ENCODE peak calls at places on chromosomes 6 and 20, in four cellular contexts. D is HEK293T, G is GM12878, K is K562. Y is an unnamed sample.
A peak's percentile ranks its signal among the peaks of the same experiment; 100 is the strongest.

GRCh38 chr20:62350098-62350628 is 16.9 kb downstream of the LAMA5 start:
- DNase-seq in G (no peak), D (no peak), K (no peak), Y (no peak)

GRCh38 chr6:170473226-170473789 is 79.8 kb downstream of the PSMB1 start:
- DNase-seq in G (no peak), K (no peak), D (no peak), Y (no peak)

GRCh38 chr20:47204008-47204745 is 152.3 kb downstream of the ZMYND8 start:
- DNase-seq in G (no peak), D (no peak), K (no peak), Y (no peak)

GRCh38 chr6:154555075-154555677 is 44.7 kb upstream of the CNKSR3 start:
- DNase-seq in G (no peak), K (no peak), D (peak; percentile 49), Y (no peak)

GRCh38 chr6:5673016-5673415 is 333.7 kb downstream of the NRN1 start:
- DNase-seq in K (no peak), D (no peak), G (no peak), Y (no peak)

GRCh38 chr6:159311618-159312017 is 142.4 kb downstream of the FNDC1 start:
- DNase-seq in G (no peak), D (no peak), K (no peak), Y (no peak)

GRCh38 chr20:45153756-45154155 is 20.9 kb upstream of the PI3 start:
- DNase-seq in K (no peak), G (peak; percentile 15), D (no peak), Y (no peak)

GRCh38 chr20:57451356-57451755 is 60.2 kb downstream of the RBM38 start:
- DNase-seq in G (no peak), D (no peak), K (no peak), Y (no peak)

GRCh38 chr6:89321571-89321970 is 6.5 kb upstream of the GABRR2 start:
- DNase-seq in D (no peak), G (peak; percentile 28), K (peak; percentile 44), Y (peak; percentile 12)

GRCh38 chr20:18781509-18781908 is 32.1 kb upstream of the SCP2D1 start:
- DNase-seq in G (no peak), D (no peak), K (no peak), Y (no peak)

GRCh38 chr20:50528804-50529351 is 18.7 kb downstream of the PTPN1 start:
- DNase-seq in K (no peak), D (no peak), G (no peak), Y (no peak)

GRCh38 chr6:43923376-43924221 is 153.6 kb downstream of the VEGFA start:
- DNase-seq in K (no peak), D (no peak), G (no peak), Y (no peak)

GRCh38 chr20:4158466-4159050 is 143.2 kb upstream of the RNF24 start:
- DNase-seq in D (no peak), G (no peak), K (no peak), Y (no peak)

GRCh38 chr6:24902782-24903181 is 33.0 kb downstream of the RIPOR2 start:
- DNase-seq in K (no peak), D (no peak), G (no peak), Y (no peak)

GRCh38 chr6:89559487-89559886 is 79.1 kb downstream of the LYRM2 start:
- DNase-seq in K (peak; percentile 18), D (no peak), G (no peak), Y (no peak)

GRCh38 chr6:37202788-37203491 is 33.0 kb downstream of the PIM1 start:
- DNase-seq in D (no peak), K (peak; percentile 8), G (no peak), Y (no peak)

GRCh38 chr20:60837386-60837785 is 414.7 kb upstream of the CDH4 start:
- DNase-seq in G (no peak), K (no peak), D (no peak), Y (no peak)

GRCh38 chr6:26232950-26233607 is 131.9 kb upstream of the BTN3A2 start:
- DNase-seq in D (no peak), K (no peak), G (peak; percentile 55), Y (no peak)

GRCh38 chr20:35611482-35611881 is 4.1 kb upstream of the SPAG4 start:
- DNase-seq in G (peak; percentile 63), K (no peak), D (no peak), Y (no peak)

GRCh38 chr20:4081396-4081795 is 66.0 kb upstream of the RNF24 start:
- DNase-seq in D (no peak), K (no peak), G (no peak), Y (no peak)

GRCh38 chr20:41475507-41475906 is 108.9 kb upstream of the EMILIN3 start:
- DNase-seq in D (no peak), G (no peak), K (no peak), Y (no peak)

GRCh38 chr20:36658300-36658699 is 12.3 kb upstream of the SLA2 start:
- DNase-seq in G (no peak), D (no peak), K (no peak), Y (no peak)

GRCh38 chr6:40879169-40879568 is 159.9 kb downstream of the UNC5CL start:
- DNase-seq in D (no peak), K (no peak), G (no peak), Y (no peak)

GRCh38 chr20:54606384-54606783 is 131.0 kb downstream of the DOK5 start:
- DNase-seq in K (no peak), D (no peak), G (peak; percentile 7), Y (no peak)

GRCh38 chr6:39416728-39417127 is 94.2 kb upstream of the KCNK16 start:
- DNase-seq in K (no peak), D (no peak), G (no peak), Y (no peak)

GRCh38 chr20:53258741-53259140 is 286.6 kb downstream of the TSHZ2 start:
- DNase-seq in G (no peak), K (no peak), D (no peak), Y (no peak)

GRCh38 chr20:58420798-58421496 is 31.9 kb downstream of the VAPB start:
- DNase-seq in G (no peak), D (no peak), K (peak; percentile 18), Y (no peak)

GRCh38 chr6:26022166-26022510 is 59.5 kb downstream of the TRIM38 start:
- DNase-seq in K (peak; percentile 71), G (peak; percentile 59), D (peak; percentile 47), Y (no peak)

GRCh38 chr6:67875877-67876383 is 759.2 kb upstream of the ADGRB3 start:
- DNase-seq in G (no peak), K (no peak), D (no peak), Y (no peak)

GRCh38 chr6:74320715-74321114 is 624.7 kb downstream of the CD109 start:
- DNase-seq in D (no peak), K (no peak), G (no peak), Y (no peak)

GRCh38 chr6:105321207-105321606 is 81.7 kb downstream of the PREP start:
- DNase-seq in D (no peak), K (no peak), G (no peak), Y (no peak)

GRCh38 chr6:121984956-121985355 is 414.5 kb upstream of the HSF2 start:
- DNase-seq in K (no peak), G (no peak), D (no peak), Y (no peak)

GRCh38 chr20:25148181-25148981 is 47.1 kb upstream of the ENTPD6 start:
- DNase-seq in G (no peak), K (no peak), D (no peak), Y (no peak)
- TF ChIP-seq FOXK2 in G (no peak), K (no peak), D (no peak), Y (no peak)

GRCh38 chr20:32743237-32744112 is at the start of gene COMMD7:
- DNase-seq in G (peak; percentile 19), D (peak; percentile 43), K (peak; percentile 75), Y (peak; percentile 50)
- TF ChIP-seq FOXK2 in G (no peak), D (no peak), K (no peak), Y (no peak)

GRCh38 chr6:133377219-133377618 is 136.1 kb downstream of the EYA4 start:
- DNase-seq in K (no peak), G (no peak), D (no peak), Y (no peak)
- TF ChIP-seq FOXK2 in K (no peak), G (no peak), D (no peak), Y (no peak)

GRCh38 chr6:23635150-23635549 is 490.9 kb upstream of the NRSN1 start:
- DNase-seq in K (no peak), G (no peak), D (no peak), Y (no peak)

GRCh38 chr6:23637296-23637695 is 488.7 kb upstream of the NRSN1 start:
- DNase-seq in G (no peak), D (no peak), K (no peak), Y (no peak)

GRCh38 chr6:23633986-23634385 is 492.0 kb upstream of the NRSN1 start:
- DNase-seq in G (no peak), K (no peak), D (no peak), Y (no peak)
- TF ChIP-seq FOXK2 in G (no peak), K (no peak), D (no peak), Y (no peak)

Y was measured in HepG2.